ENCODE peak calls at places on chromosomes 7 and 10, in five cellular contexts. One of them, this sample, is unnamed.

GRCh38 chr10:130463104-130463875 is 327.1 kb downstream of the GLRX3 start:
- DNase-seq in H1: peak; percentile 16
- DNase-seq in trophoblast cell: no peak
- DNase-seq in neuronal stem cell: no peak
- DNase-seq in H9: peak; percentile 12
- DNase-seq in this sample: no peak

GRCh38 chr7:51340029-51340838 is 23.6 kb upstream of the COBL start:
- DNase-seq in H1: no peak
- DNase-seq in trophoblast cell: peak; percentile 85
- DNase-seq in neuronal stem cell: no peak
- DNase-seq in H9: peak; percentile 10
- DNase-seq in this sample: no peak

GRCh38 chr7:142494021-142494420 is 236.2 kb upstream of the PRSS58 start:
- DNase-seq in H1: no peak
- DNase-seq in trophoblast cell: no peak
- DNase-seq in neuronal stem cell: no peak
- DNase-seq in H9: no peak
- DNase-seq in this sample: no peak

GRCh38 chr10:30701471-30702173 is 72.1 kb upstream of the LYZL2 start:
- DNase-seq in H1: no peak
- DNase-seq in trophoblast cell: no peak
- DNase-seq in neuronal stem cell: no peak
- DNase-seq in H9: no peak
- DNase-seq in this sample: peak; percentile 57

GRCh38 chr7:26858735-26859134 is 5.7 kb downstream of the SKAP2 start:
- DNase-seq in H1: no peak
- DNase-seq in trophoblast cell: no peak
- DNase-seq in neuronal stem cell: no peak
- DNase-seq in H9: peak; percentile 31
- DNase-seq in this sample: peak; percentile 46

GRCh38 chr7:125412890-125413665 is 483.5 kb upstream of the POT1 start:
- DNase-seq in H1: no peak
- DNase-seq in trophoblast cell: no peak
- DNase-seq in neuronal stem cell: no peak
- DNase-seq in H9: no peak
- DNase-seq in this sample: no peak

GRCh38 chr7:134925766-134926165 is 60.5 kb upstream of the AGBL3 start:
- DNase-seq in H1: no peak
- DNase-seq in trophoblast cell: no peak
- DNase-seq in neuronal stem cell: no peak
- DNase-seq in H9: no peak
- DNase-seq in this sample: no peak

GRCh38 chr7:134509010-134509409 is 18.4 kb upstream of the AKR1B10 start:
- DNase-seq in H1: no peak
- DNase-seq in trophoblast cell: no peak
- DNase-seq in neuronal stem cell: no peak
- DNase-seq in H9: no peak
- DNase-seq in this sample: no peak

GRCh38 chr7:137970263-137970975 is 31.5 kb downstream of the CREB3L2 start:
- DNase-seq in H1: no peak
- DNase-seq in trophoblast cell: peak; percentile 83
- DNase-seq in neuronal stem cell: no peak
- DNase-seq in H9: no peak
- DNase-seq in this sample: no peak

GRCh38 chr7:87517136-87517805 is 41.8 kb upstream of the ABCB4 start:
- DNase-seq in H1: no peak
- DNase-seq in trophoblast cell: no peak
- DNase-seq in neuronal stem cell: no peak
- DNase-seq in H9: no peak
- DNase-seq in this sample: no peak

DNA sequence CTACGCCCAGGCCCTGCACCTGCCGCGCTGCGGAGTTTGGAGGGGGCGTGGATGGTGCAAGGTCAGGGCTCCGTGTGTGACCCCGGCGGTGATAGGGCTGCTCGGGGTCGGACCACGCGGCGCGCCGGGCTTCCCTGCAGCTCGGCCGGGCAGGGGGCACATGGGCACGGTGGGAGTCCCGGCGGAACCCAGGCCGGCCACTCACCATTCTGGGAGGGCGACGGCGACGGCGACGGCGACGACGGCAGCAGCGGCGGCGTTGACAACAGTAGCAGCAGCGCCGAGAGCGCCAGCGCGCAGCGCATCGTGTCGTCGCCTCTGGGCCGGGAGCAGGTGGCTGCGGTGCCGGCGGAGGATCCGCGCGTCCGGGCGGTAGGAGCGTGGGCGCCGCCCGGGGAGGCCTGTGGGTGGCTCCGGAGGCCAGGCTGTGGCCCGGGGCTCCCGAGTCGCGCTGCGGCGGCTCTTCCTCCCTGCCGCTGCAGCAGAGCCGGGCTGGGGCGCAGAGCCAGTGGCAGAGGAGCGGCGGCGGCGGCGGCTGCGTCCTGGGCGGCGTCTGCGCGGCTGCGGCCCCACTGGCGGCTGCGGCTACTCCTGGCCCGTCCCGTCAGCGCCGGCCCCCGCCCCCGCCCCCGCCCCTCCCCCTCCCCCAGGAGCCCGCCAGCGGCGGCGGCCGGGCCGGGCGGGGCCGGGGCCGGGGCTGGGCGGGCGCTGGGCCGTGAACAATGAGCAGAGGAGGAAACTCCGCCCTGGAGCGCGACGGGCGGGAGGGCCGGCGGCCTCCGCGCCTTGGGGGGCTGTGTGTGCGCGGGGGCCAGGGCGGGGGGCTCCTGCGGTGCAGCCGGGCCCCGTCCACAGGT is at the start of gene PODXL:
- DNase-seq in H1: peak; percentile 83
- DNase-seq in trophoblast cell: peak; percentile 14
- DNase-seq in neuronal stem cell: peak; percentile 75
- DNase-seq in H9: peak; percentile 82
- DNase-seq in this sample: peak; percentile 83
- H3K9ac ChIP-seq in H1: peak within 1 kb of the TSS; percentile 88
- H3K9ac ChIP-seq in trophoblast cell: peak within 1 kb of the TSS; percentile 80
- H3K9ac ChIP-seq in neuronal stem cell: peak within 1 kb of the TSS; percentile 96
- H3K9ac ChIP-seq in H9: peak within 1 kb of the TSS; percentile 75
- H3K9ac ChIP-seq in this sample: peak within 1 kb of the TSS; percentile 84

DNA sequence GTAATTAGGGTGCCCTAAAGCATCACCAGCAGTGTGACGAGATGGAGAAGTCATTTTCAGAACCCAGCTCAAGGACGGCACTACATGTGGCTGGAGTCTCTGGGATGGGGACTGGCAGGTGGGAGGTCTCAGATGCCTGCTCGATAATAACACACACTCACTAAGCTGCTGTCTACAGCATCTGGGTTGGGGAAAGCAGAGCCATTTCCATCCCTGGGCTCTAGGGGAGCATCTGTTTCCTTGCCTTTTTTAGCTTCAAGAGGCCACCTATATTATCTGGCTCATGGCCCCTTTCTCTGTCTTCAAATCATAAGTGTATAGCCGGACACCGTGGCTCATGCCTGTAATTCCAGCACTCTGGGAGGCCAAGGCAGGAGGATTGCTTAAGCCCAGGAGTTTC is 79.6 kb downstream of the SH3PXD2A start:
- DNase-seq in H1: no peak
- DNase-seq in trophoblast cell: no peak
- DNase-seq in neuronal stem cell: no peak
- DNase-seq in H9: no peak
- DNase-seq in this sample: no peak
- H3K4me1 ChIP-seq in H1: no peaks in the 10 kb centered on the region
- H3K4me1 ChIP-seq in trophoblast cell: peaks cover 9% of the 10 kb centered on the region
- H3K4me1 ChIP-seq in neuronal stem cell: peaks cover 3% of the 10 kb centered on the region
- H3K4me1 ChIP-seq in H9: no peaks in the 10 kb centered on the region
- H3K4me1 ChIP-seq in this sample: peaks cover 5% of the 10 kb centered on the region

DNA sequence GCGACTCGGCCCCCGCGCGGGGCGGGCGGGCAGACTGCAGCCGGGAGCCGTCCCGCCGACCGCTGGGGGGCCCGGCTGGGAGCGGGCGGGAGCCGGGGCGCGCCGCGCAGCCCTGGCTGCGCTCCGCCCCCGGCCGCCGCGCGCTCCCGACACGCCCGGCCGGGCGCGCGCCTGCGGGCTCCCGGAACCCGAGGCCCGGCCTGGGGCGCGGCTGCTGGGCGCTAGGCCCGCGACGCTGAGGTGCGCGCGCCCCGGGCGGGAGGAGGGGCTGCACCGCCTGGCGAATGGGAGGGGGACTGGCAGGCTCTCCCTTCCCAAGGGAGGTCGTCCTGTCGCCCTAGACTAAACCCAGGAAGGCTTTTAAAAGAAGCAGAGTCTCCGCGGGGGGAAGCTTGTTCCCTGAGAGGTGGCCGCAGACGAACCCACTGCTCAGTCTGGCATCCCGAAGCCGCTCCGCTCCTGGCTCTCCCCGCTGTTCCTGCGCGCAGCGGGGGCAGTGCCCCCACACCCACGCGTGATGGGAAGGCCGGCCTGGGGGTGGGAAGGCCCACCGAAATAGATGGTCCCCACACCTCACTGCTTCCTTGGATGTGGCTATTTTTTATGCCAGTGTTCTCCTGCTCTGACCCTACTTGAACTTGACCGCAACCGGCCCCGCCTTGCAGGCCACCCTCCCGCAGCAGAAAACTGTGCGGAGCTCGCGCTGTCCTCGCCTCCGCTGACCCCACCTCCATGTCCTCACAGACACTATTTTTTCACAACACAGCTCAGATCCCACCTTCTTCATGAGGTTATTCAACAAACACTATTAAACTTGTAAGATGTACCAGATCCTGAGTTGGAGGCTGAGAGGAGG is at the start of gene VOPP1:
- DNase-seq in H1: peak; percentile 79
- DNase-seq in trophoblast cell: peak; percentile 20
- DNase-seq in neuronal stem cell: peak; percentile 68
- DNase-seq in H9: peak; percentile 75
- DNase-seq in this sample: peak; percentile 84
- H3K4ac ChIP-seq in H1: no peak within 1 kb of the TSS
- H3K4ac ChIP-seq in trophoblast cell: peak within 1 kb of the TSS; percentile 15
- H3K4ac ChIP-seq in neuronal stem cell: no peak within 1 kb of the TSS
- H3K4ac ChIP-seq in H9: no peak within 1 kb of the TSS
- H3K4ac ChIP-seq in this sample: peak within 1 kb of the TSS; percentile 64

GRCh38 chr7:123948122-123948521 is 23.1 kb downstream of the SPAM1 start:
- DNase-seq in H1: no peak
- DNase-seq in trophoblast cell: no peak
- DNase-seq in neuronal stem cell: no peak
- DNase-seq in H9: no peak
- DNase-seq in this sample: no peak
- H3K9ac ChIP-seq in H1: no peak overlapping the region
- H3K9ac ChIP-seq in trophoblast cell: no peak overlapping the region
- H3K9ac ChIP-seq in neuronal stem cell: no peak overlapping the region
- H3K9ac ChIP-seq in H9: no peak overlapping the region
- H3K9ac ChIP-seq in this sample: no peak overlapping the region